ENCODE peak calls at places on chromosomes 6 and 20, in five cellular contexts. X is memory B cell, L is HCT116, Q is AG09319, G is NT2/D1. P is an unnamed sample.

GRCh38 chr6:34358389-34358906 is 34.0 kb downstream of the NUDT3 start:
- DNase-seq in X (no peak), L (no peak), Q (no peak), G (no peak), P (no peak)

GRCh38 chr20:59515013-59515905 is 89.1 kb upstream of the PHACTR3 start:
- DNase-seq in X (no peak), L (peak), Q (no peak), G (peak), P (peak)

GRCh38 chr6:138013949-138014348 is 93.3 kb downstream of the PERP start:
- DNase-seq in X (no peak), L (no peak), Q (no peak), G (no peak), P (no peak)

GRCh38 chr6:53437557-53438202 is 88.9 kb upstream of the ELOVL5 start:
- DNase-seq in X (no peak), L (peak), Q (peak), G (peak), P (peak)

GRCh38 chr6:151044465-151045441 is 179.3 kb downstream of the MTHFD1L start:
- DNase-seq in X (no peak), L (peak), Q (peak), G (no peak), P (no peak)

GRCh38 chr20:54345301-54345724 is 130.1 kb upstream of the DOK5 start:
- DNase-seq in X (no peak), L (peak), Q (peak), G (no peak), P (no peak)

GRCh38 chr6:158387036-158387435 is 74.8 kb downstream of the TULP4 start:
- DNase-seq in X (no peak), L (peak), Q (no peak), G (no peak), P (peak)

GRCh38 chr6:36317623-36318022 is 19.1 kb downstream of the BNIP5 start:
- DNase-seq in X (no peak), L (no peak), Q (no peak), G (no peak), P (no peak)

GRCh38 chr20:50358959-50359358 is 151.2 kb upstream of the PTPN1 start:
- DNase-seq in X (no peak), L (no peak), Q (no peak), G (no peak), P (no peak)

GRCh38 chr20:49078310-49078709 is 32.2 kb downstream of the CSE1L start:
- DNase-seq in X (no peak), L (no peak), Q (no peak), G (no peak), P (no peak)

GRCh38 chr6:151164383-151164782 is 75.4 kb upstream of the AKAP12 start:
- DNase-seq in X (no peak), L (no peak), Q (no peak), G (no peak), P (no peak)

GRCh38 chr6:109477725-109478124 is 5.3 kb downstream of the ZBTB24 start:
- DNase-seq in X (no peak), L (no peak), Q (no peak), G (peak), P (no peak)

GRCh38 chr6:39300739-39301138 is 13.5 kb downstream of the KCNK17 start:
- DNase-seq in X (no peak), L (no peak), Q (no peak), G (no peak), P (peak)

GRCh38 chr6:31952140-31952805 is 6.4 kb downstream of the CFB start:
- DNase-seq in X (no peak), L (no peak), Q (peak), G (peak), P (peak)

GRCh38 chr20:51338692-51339440 is 203.7 kb downstream of the NFATC2 start:
- DNase-seq in X (no peak), L (no peak), Q (no peak), G (no peak), P (no peak)

GRCh38 chr6:168871535-168872106 is 382.0 kb downstream of the THBS2 start:
- DNase-seq in X (no peak), L (no peak), Q (no peak), G (no peak), P (no peak)

GRCh38 chr20:15252289-15252688 is 914.9 kb upstream of the FLRT3 start:
- DNase-seq in X (no peak), L (no peak), Q (no peak), G (no peak), P (no peak)

GRCh38 chr6:56507517-56507916 is 135.2 kb downstream of the DST start:
- DNase-seq in X (no peak), L (no peak), Q (no peak), G (no peak), P (no peak)

GRCh38 chr6:56961151-56961550 is 6.2 kb downstream of the BEND6 start:
- DNase-seq in X (no peak), L (no peak), Q (no peak), G (no peak), P (no peak)

GRCh38 chr6:38750968-38751615 is 36.0 kb downstream of the DNAH8 start:
- DNase-seq in X (no peak), L (no peak), Q (no peak), G (no peak), P (no peak)

GRCh38 chr6:72776456-72776855 is 154.6 kb downstream of the KCNQ5 start:
- DNase-seq in X (no peak), L (no peak), Q (no peak), G (no peak), P (no peak)

GRCh38 chr6:125099211-125100017 is 54.2 kb upstream of the TPD52L1 start:
- DNase-seq in X (peak), L (peak), Q (no peak), G (no peak), P (peak)

GRCh38 chr20:53778041-53778516 is 184.4 kb upstream of the ZNF217 start:
- DNase-seq in X (no peak), L (no peak), Q (no peak), G (no peak), P (no peak)

GRCh38 chr20:1811621-1812498 is 83.3 kb upstream of the SIRPA start:
- DNase-seq in X (no peak), L (no peak), Q (no peak), G (peak), P (no peak)

GRCh38 chr6:42431356-42431755 is 20.4 kb downstream of the TRERF1 start:
- DNase-seq in X (no peak), L (no peak), Q (no peak), G (no peak), P (no peak)

GRCh38 chr6:4280031-4280430 is 144.7 kb upstream of the ECI2 start:
- DNase-seq in X (no peak), L (no peak), Q (no peak), G (no peak), P (no peak)

GRCh38 chr20:56358070-56358469 is 704 bp upstream of the FAM210B start:
- DNase-seq in X (no peak), L (no peak), Q (no peak), G (no peak), P (no peak)

GRCh38 chr6:64630901-64631300 is 995.3 kb downstream of the PHF3 start:
- DNase-seq in X (no peak), L (no peak), Q (no peak), G (no peak), P (no peak)

GRCh38 chr6:95133578-95133977 is 443.8 kb upstream of the MANEA start:
- DNase-seq in X (no peak), L (peak), Q (no peak), G (no peak), P (peak)

GRCh38 chr6:139161169-139161568 is 26.3 kb downstream of the HECA start:
- DNase-seq in X (no peak), L (peak), Q (no peak), G (no peak), P (no peak)

GRCh38 chr20:16947346-16947943 is 199.3 kb downstream of the OTOR start:
- DNase-seq in X (no peak), L (no peak), Q (no peak), G (no peak), P (no peak)

GRCh38 chr6:44050872-44051421 is 76.3 kb downstream of the MRPL14 start:
- DNase-seq in X (no peak), L (no peak), Q (no peak), G (no peak), P (no peak)

GRCh38 chr6:41894366-41895299 is 542 bp downstream of the USP49 start:
- DNase-seq in X (no peak), L (no peak), Q (no peak), G (peak), P (peak)

GRCh38 chr6:168050225-168050796 is 28.7 kb downstream of the FRMD1 start:
- DNase-seq in X (no peak), L (no peak), Q (no peak), G (no peak), P (no peak)

GRCh38 chr20:37265152-37265551 is 3.5 kb upstream of the GHRH start:
- DNase-seq in X (no peak), L (no peak), Q (no peak), G (no peak), P (peak)

GRCh38 chr20:5000263-5001173 is 792 bp downstream of the SLC23A2 start:
- DNase-seq in X (no peak), L (no peak), Q (no peak), G (no peak), P (peak)

GRCh38 chr6:105509506-105510331 is 106.8 kb upstream of the PREP start:
- DNase-seq in X (no peak), L (peak), Q (no peak), G (no peak), P (peak)

GRCh38 chr20:10784337-10785183 is 110.8 kb upstream of the JAG1 start:
- DNase-seq in X (no peak), L (no peak), Q (no peak), G (no peak), P (peak)

P was measured in NB4.